ENCODE peak calls at places on chromosome 4, in seven cellular contexts. Z is ascending aorta, J is IMR-90, A is cardiac muscle cell, L is fibroblast of lung, Q is DND-41, S is keratinocyte. N is an unnamed sample.

GRCh38 chr4:68180858-68181531 is 51.3 kb upstream of the TMPRSS11F start:
- DNase-seq in L (no peak), S (peak; percentile 9), A (no peak), Z (no peak), Q (no peak), J (no peak), N (no peak)

GRCh38 chr4:5712517-5712916 is 1.5 kb downstream of the EVC start:
- DNase-seq in Q (no peak), L (peak; percentile 37), A (no peak), S (peak; percentile 65), Z (no peak), J (peak; percentile 81), N (no peak)

GRCh38 chr4:184263910-184264732 is 46.4 kb upstream of the ENPP6 start:
- DNase-seq in S (peak; percentile 64), Z (peak; percentile 98), J (peak; percentile 90), L (peak; percentile 92), Q (peak; percentile 92), A (peak; percentile 96), N (peak; percentile 96)

GRCh38 chr4:85780664-85781063 is 305.7 kb downstream of the ARHGAP24 start:
- DNase-seq in Q (no peak), L (no peak), S (no peak), A (no peak), J (no peak), Z (no peak), N (no peak)

GRCh38 chr4:95547708-95548471 is 883 bp downstream of the UNC5C start:
- DNase-seq in J (no peak), L (no peak), S (no peak), Z (peak; percentile 69), A (peak; percentile 58), Q (no peak), N (peak; percentile 68)

GRCh38 chr4:2800691-2801596 is 8.1 kb downstream of the SH3BP2 start:
- DNase-seq in J (peak; percentile 37), Z (peak; percentile 84), S (no peak), Q (no peak), A (peak; percentile 87), L (peak; percentile 90), N (peak; percentile 85)

GRCh38 chr4:6443035-6444023 is 29.1 kb downstream of the PPP2R2C start:
- DNase-seq in A (no peak), L (no peak), S (no peak), Q (no peak), J (no peak), Z (no peak), N (no peak)

GRCh38 chr4:184845367-184846011 is 19.7 kb upstream of the ACSL1 start:
- DNase-seq in Z (no peak), Q (no peak), A (no peak), J (peak; percentile 79), L (peak; percentile 25), S (peak; percentile 69), N (no peak)

GRCh38 chr4:35835893-35836292 is 408.4 kb downstream of the ARAP2 start:
- DNase-seq in S (no peak), Q (no peak), A (no peak), J (no peak), Z (no peak), L (no peak), N (no peak)

GRCh38 chr4:1207603-1208265 is 35.4 kb upstream of the SPON2 start:
- DNase-seq in J (peak; percentile 87), L (peak; percentile 95), Q (no peak), S (no peak), A (no peak), Z (peak; percentile 67), N (no peak)

GRCh38 chr4:13922873-13923645 is 295.5 kb upstream of the BOD1L1 start:
- DNase-seq in Q (no peak), J (peak; percentile 39), Z (no peak), S (no peak), A (no peak), L (no peak), N (no peak)

GRCh38 chr4:90979551-90979950 is 852.4 kb downstream of the CCSER1 start:
- DNase-seq in L (no peak), A (no peak), J (no peak), Z (no peak), Q (no peak), S (no peak), N (no peak)

DNA sequence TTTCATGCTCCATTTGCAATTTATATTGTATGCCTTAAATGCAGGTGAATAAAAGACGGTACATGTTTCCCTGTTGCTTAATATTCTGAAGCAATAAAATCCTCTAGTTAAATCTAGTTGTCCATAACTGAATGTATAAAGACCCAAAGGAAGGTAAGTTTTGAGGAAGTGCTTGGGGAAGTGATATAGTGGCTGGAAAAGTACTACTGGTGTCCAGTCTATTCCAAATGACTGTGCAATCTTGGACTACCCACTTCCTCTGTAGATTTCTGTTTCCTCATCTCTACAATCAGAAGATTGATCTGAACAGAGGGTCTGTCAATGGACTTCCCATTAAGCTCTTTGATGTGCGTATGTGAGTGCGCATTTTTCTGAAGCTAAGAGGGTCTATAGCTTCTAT is 17.0 kb downstream of the SNCA start:
- DNase-seq in J (no peak), A (no peak), S (no peak), L (no peak), Q (no peak), Z (no peak), N (no peak)
- H3K27ac ChIP-seq in J (no peak overlapping the region), A (no peak overlapping the region), S (no peak overlapping the region), L (no peak overlapping the region), Q (no peak overlapping the region), Z (no peak overlapping the region), N (no peak overlapping the region)

GRCh38 chr4:149113804-149114430 is 671.7 kb upstream of the NR3C2 start:
- DNase-seq in S (no peak), J (peak; percentile 87), Z (no peak), Q (no peak), L (peak; percentile 72), A (no peak), N (no peak)
- H3K4me3 ChIP-seq in S (no peak overlapping the region), J (no peak overlapping the region), Z (no peak overlapping the region), Q (no peak overlapping the region), L (no peak overlapping the region), A (no peak overlapping the region), N (no peak overlapping the region)

DNA sequence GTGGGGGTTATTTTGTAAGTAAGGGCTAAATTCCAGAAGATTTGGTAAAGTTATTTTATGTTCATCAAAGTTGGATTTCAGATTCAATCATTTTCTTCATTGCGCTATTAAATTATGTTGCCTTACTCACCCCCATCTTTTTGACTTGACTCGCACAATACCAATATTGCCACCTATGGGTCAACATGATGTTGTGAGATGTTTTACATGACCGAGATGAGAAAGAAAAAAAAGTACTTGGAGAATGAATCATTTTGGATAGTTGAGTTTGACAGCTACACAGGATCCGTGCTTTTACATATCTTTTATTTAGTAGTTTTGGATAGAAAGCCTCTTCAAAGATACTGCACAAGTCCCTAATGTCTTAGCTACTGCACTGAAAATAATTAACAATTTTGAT is 224.2 kb upstream of the EMCN start:
- DNase-seq in S (no peak), A (peak; percentile 16), J (peak; percentile 19), L (peak; percentile 17), Z (no peak), Q (no peak), N (no peak)
- TF ChIP-seq CTCF in S (peak; percentile 53), A (peak; percentile 54), J (peak; percentile 30), L (no peak), Z (peak; percentile 19), Q (peak; percentile 45), N (peak; percentile 45)

GRCh38 chr4:38072578-38072977 is 112.4 kb downstream of the PTTG2 start:
- DNase-seq in J (no peak), S (no peak), A (no peak), L (peak; percentile 72), Q (no peak), Z (no peak), N (no peak)
- H3K27ac ChIP-seq in J (no peak overlapping the region), S (no peak overlapping the region), A (peak overlapping the region; percentile 20), L (no peak overlapping the region), Q (no peak overlapping the region), Z (no peak overlapping the region), N (peak overlapping the region; percentile 66)

DNA sequence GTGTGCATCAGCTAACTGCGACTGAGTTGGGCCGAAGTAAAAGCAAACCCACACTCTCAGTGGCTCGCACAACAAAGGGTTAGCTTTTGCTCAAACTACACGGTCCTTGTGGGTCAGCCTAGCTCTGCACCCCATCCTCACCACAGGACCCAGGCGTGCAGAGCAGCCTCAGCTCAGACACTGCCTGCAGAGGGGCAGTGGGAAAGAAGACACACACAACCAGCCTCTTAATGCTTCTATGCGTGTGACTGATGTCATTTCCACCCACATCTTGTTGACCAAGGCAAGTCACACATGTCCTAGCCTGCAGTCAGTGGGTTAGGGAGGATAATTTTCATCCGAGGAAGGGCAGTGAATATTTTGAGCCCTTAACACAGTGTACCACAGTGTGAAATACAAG is 40.5 kb downstream of the HMGB2 start:
- DNase-seq in A (no peak), Q (no peak), S (no peak), J (no peak), Z (no peak), L (no peak), N (no peak)
- H3K4me3 ChIP-seq in A (no peak overlapping the region), Q (no peak overlapping the region), S (no peak overlapping the region), J (no peak overlapping the region), Z (no peak overlapping the region), L (no peak overlapping the region), N (no peak overlapping the region)

GRCh38 chr4:17614416-17615299 is at the start of gene MED28:
- DNase-seq in A (peak; percentile 99), S (peak; percentile 66), Q (peak; percentile 94), Z (peak; percentile 98), L (peak; percentile 95), J (peak; percentile 95), N (peak; percentile 98)
- TF ChIP-seq CTCF in A (no peak), S (peak; percentile 11), Q (no peak), Z (peak; percentile 21), L (peak; percentile 8), J (peak; percentile 5), N (peak; percentile 40)

GRCh38 chr4:118770741-118771187 is 65.2 kb downstream of the SEC24D start:
- DNase-seq in L (no peak), A (peak; percentile 65), S (no peak), J (peak; percentile 39), Z (no peak), Q (no peak), N (no peak)
- H3K27ac ChIP-seq in L (no peak overlapping the region), A (peak overlapping the region; percentile 88), S (peak overlapping the region; percentile 47), J (peak overlapping the region; percentile 36), Z (peak overlapping the region; percentile 76), Q (no peak overlapping the region), N (peak overlapping the region; percentile 32)